ENCODE peak calls at places on chromosomes 4 and X, in five cellular contexts. T is naive thymus-derived CD4-positive, alpha-beta T cell; P is dorsolateral prefrontal cortex; N is left lung; G is CD8-positive, alpha-beta memory T cell. Z is an unnamed sample.

GRCh38 chr4:176259330-176260090 is 9.5 kb downstream of the ASB5 start:
- DNase-seq in T (no peak), P (no peak), N (no peak), G (no peak), Z (no peak)

GRCh38 chr4:74440356-74440755 is 4.6 kb upstream of the AREG start:
- DNase-seq in T (no peak), P (no peak), N (no peak), G (no peak), Z (no peak)

GRCh38 chr4:123477804-123478209 is 81.2 kb downstream of the SPRY1 start:
- DNase-seq in T (peak), P (no peak), N (peak), G (peak), Z (no peak)

GRCh38 chr4:30717208-30718020 is 2.8 kb upstream of the PCDH7 start:
- DNase-seq in T (peak), P (peak), N (peak), G (no peak), Z (no peak)

GRCh38 chr4:140003851-140004579 is 150.0 kb downstream of the MAML3 start:
- DNase-seq in T (no peak), P (no peak), N (no peak), G (no peak), Z (no peak)

GRCh38 chr4:20159516-20159915 is 92.2 kb upstream of the SLIT2 start:
- DNase-seq in T (no peak), P (no peak), N (no peak), G (no peak), Z (no peak)

GRCh38 chrX:115311139-115311538 is 21.6 kb downstream of the LUZP4 start:
- DNase-seq in T (no peak), P (no peak), N (no peak), G (no peak), Z (no peak)

GRCh38 chrX:53685711-53686110 is 808 bp downstream of the HUWE1 start:
- DNase-seq in T (no peak), P (no peak), N (no peak), G (no peak), Z (no peak)

GRCh38 chrX:56802428-56802827 is 73.4 kb downstream of the NBDY start:
- DNase-seq in T (no peak), P (no peak), N (peak), G (no peak), Z (no peak)

GRCh38 chrX:103540145-103540544 is 20.9 kb upstream of the RAB40A start:
- DNase-seq in T (no peak), P (no peak), N (no peak), G (no peak), Z (no peak)

GRCh38 chrX:24983931-24984330 is 31.8 kb downstream of the ARX start:
- DNase-seq in T (no peak), P (no peak), N (no peak), G (no peak), Z (no peak)

GRCh38 chr4:88743696-88744095 is 46.1 kb upstream of the NAP1L5 start:
- DNase-seq in T (no peak), P (no peak), N (no peak), G (no peak), Z (no peak)

GRCh38 chr4:97238956-97239698 is 904.1 kb downstream of the STPG2 start:
- DNase-seq in T (no peak), P (no peak), N (no peak), G (no peak), Z (no peak)

GRCh38 chr4:88352062-88352461 is 26.6 kb upstream of the HERC6 start:
- DNase-seq in T (no peak), P (no peak), N (no peak), G (no peak), Z (no peak)

GRCh38 chr4:122827258-122827887 is 742 bp downstream of the FGF2 start:
- DNase-seq in T (no peak), P (no peak), N (no peak), G (no peak), Z (no peak)

GRCh38 chrX:138849521-138849920 is 138.0 kb upstream of the FGF13 start:
- DNase-seq in T (no peak), P (no peak), N (no peak), G (no peak), Z (no peak)

GRCh38 chr4:89894654-89895652 is at the start of gene MMRN1:
- DNase-seq in T (peak), P (no peak), N (no peak), G (no peak), Z (no peak)

GRCh38 chr4:89897867-89898266 is 3.2 kb downstream of the MMRN1 start:
- DNase-seq in T (no peak), P (no peak), N (no peak), G (no peak), Z (no peak)

GRCh38 chr4:89898304-89898716 is 3.7 kb downstream of the MMRN1 start:
- DNase-seq in T (no peak), P (no peak), N (no peak), G (no peak), Z (no peak)

GRCh38 chr4:89899854-89900253 is 5.2 kb downstream of the MMRN1 start:
- DNase-seq in T (no peak), P (no peak), N (no peak), G (no peak), Z (no peak)

GRCh38 chr4:89899157-89899556 is 4.5 kb downstream of the MMRN1 start:
- DNase-seq in T (no peak), P (no peak), N (no peak), G (no peak), Z (no peak)
- H3K4me3 ChIP-seq in T (no peak), P (no peak), N (no peak), G (no peak), Z (no peak)

DNA sequence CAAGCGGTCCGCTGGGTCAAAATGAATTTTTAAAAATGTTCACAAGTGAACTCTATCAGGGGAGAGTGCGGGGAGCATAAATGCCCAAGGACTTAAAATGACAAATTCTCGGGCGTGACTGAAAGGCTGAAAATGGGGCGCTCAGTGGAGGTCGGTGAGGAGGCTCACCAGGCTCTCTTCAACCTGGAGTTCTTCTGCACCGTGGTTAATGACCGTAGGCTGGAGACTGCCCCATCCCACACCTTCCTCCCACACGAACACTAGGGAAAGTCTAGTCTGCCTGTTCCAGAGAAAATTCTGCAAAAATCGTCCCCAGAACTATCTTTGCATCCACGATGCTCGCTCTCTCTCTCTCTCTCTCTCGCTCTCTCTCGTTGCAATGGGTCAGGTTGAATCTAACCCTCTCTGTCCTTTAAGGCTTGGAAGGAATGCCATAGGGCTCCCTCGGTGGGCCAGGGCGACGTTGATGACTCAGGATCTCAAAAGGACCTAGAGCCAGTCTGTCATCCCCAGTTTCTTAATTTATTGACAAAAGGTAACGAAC is 111.5 kb downstream of the DCTD start:
- DNase-seq in T (no peak), P (no peak), N (no peak), G (no peak), Z (no peak)
- H3K4me3 ChIP-seq in T (no peak), P (peak), N (no peak), G (no peak), Z (no peak)

GRCh38 chrX:135713795-135714194 is 356 bp downstream of the CT45A1 start:
- DNase-seq in T (no peak), P (no peak), N (no peak), G (no peak), Z (no peak)
- H3K4me3 ChIP-seq in T (no peak), P (no peak), N (no peak), G (no peak), Z (no peak)

GRCh38 chrX:155028192-155028591 is 1.5 kb downstream of the FUNDC2 start:
- DNase-seq in T (no peak), P (no peak), N (no peak), G (no peak), Z (no peak)
- H3K4me3 ChIP-seq in T (peak), P (peak), N (no peak), G (peak), Z (no peak)

GRCh38 chr4:158172558-158173258 is at the start of gene GASK1B:
- DNase-seq in T (no peak), P (no peak), N (peak), G (no peak), Z (peak)
- H3K4me3 ChIP-seq in T (no peak), P (peak), N (peak), G (no peak), Z (no peak)

GRCh38 chr4:188295899-188296298 is 156.7 kb downstream of the TRIML1 start:
- DNase-seq in T (no peak), P (no peak), N (no peak), G (no peak), Z (no peak)

GRCh38 chr4:188299161-188299560 is 159.9 kb downstream of the TRIML1 start:
- DNase-seq in T (no peak), P (no peak), N (no peak), G (no peak), Z (no peak)

DNA sequence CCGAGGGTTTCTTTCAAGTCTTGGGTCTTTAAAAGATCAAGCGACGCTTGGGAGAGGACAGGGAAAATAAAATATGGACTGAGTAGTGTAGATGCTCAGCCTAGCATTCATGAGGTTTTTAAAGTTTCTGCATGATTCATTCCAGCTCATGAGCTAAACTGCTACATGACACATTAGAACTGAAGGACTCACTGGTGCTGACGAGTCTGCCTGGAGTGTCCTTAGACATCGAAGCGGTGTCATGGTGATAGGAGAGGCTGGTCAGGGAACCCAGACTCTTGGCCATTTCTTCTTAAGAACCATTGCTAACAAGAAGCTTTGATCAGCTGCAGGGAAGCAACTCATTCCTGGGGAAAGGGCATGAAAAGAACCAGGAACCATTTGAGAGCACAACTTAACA is 158.6 kb downstream of the TRIML1 start:
- DNase-seq in T (no peak), P (no peak), N (no peak), G (no peak), Z (no peak)
- H3K4me3 ChIP-seq in T (no peak), P (no peak), N (no peak), G (no peak), Z (no peak)